ENCODE peak calls at places on chromosomes 11 and 22, in eight cellular contexts. R is naive B cell, I is fibroblast of the aortic adventitia, Y is T47D, K is ovary, T is NCI-H2081, M is heart left ventricle, Q is ELR. E is an unnamed sample.

GRCh38 chr22:35435201-35435712 is 35.3 kb downstream of the MCM5 start:
- DNase-seq in R (no peak), I (no peak), Y (no peak), K (no peak), T (no peak), M (no peak), Q (no peak), E (no peak)

GRCh38 chr11:22454461-22454860 is 116.3 kb downstream of the SLC17A6 start:
- DNase-seq in R (no peak), I (no peak), Y (no peak), K (no peak), T (peak; percentile 19), M (no peak), Q (no peak), E (no peak)

GRCh38 chr11:47571895-47572294 is 6.5 kb downstream of the PTPMT1 start:
- DNase-seq in R (no peak), I (peak; percentile 54), Y (no peak), K (no peak), T (no peak), M (no peak), Q (peak; percentile 83), E (no peak)

GRCh38 chr11:70054020-70054419 is 24.1 kb upstream of the ANO1 start:
- DNase-seq in R (no peak), I (no peak), Y (no peak), K (no peak), T (no peak), M (no peak), Q (no peak), E (no peak)

GRCh38 chr11:77199346-77199745 is 71.3 kb downstream of the MYO7A start:
- DNase-seq in R (no peak), I (no peak), Y (no peak), K (peak; percentile 18), T (no peak), M (no peak), Q (no peak), E (no peak)

GRCh38 chr22:45477366-45478107 is 25.1 kb upstream of the FBLN1 start:
- DNase-seq in R (no peak), I (no peak), Y (no peak), K (peak; percentile 42), T (no peak), M (no peak), Q (no peak), E (no peak)

GRCh38 chr11:103903005-103903404 is 133.4 kb upstream of the DDI1 start:
- DNase-seq in R (no peak), I (no peak), Y (no peak), K (no peak), T (no peak), M (no peak), Q (no peak), E (no peak)

GRCh38 chr11:19558189-19558986 is 154.2 kb upstream of the NAV2 start:
- DNase-seq in R (no peak), I (no peak), Y (no peak), K (no peak), T (no peak), M (no peak), Q (no peak), E (no peak)

GRCh38 chr22:47609653-47610052 is 847.2 kb downstream of the TBC1D22A start:
- DNase-seq in R (no peak), I (no peak), Y (no peak), K (no peak), T (no peak), M (peak; percentile 6), Q (no peak), E (no peak)

GRCh38 chr22:19937616-19938473 is 3.7 kb upstream of the COMT start:
- DNase-seq in R (no peak), I (peak; percentile 21), Y (no peak), K (no peak), T (no peak), M (no peak), Q (no peak), E (no peak)

GRCh38 chr22:19477321-19478085 is 1.5 kb downstream of the UFD1 start:
- DNase-seq in R (no peak), I (peak; percentile 45), Y (no peak), K (no peak), T (no peak), M (no peak), Q (peak; percentile 29), E (no peak)

GRCh38 chr22:46612904-46613605 is 7.1 kb upstream of the GRAMD4 start:
- DNase-seq in R (no peak), I (no peak), Y (no peak), K (no peak), T (no peak), M (peak; percentile 61), Q (no peak), E (peak; percentile 60)

GRCh38 chr11:85948884-85949283 is 93.7 kb downstream of the CCDC83 start:
- DNase-seq in R (no peak), I (no peak), Y (no peak), K (no peak), T (no peak), M (no peak), Q (no peak), E (no peak)

GRCh38 chr11:17206448-17206847 is 1.3 kb downstream of the PIK3C2A start:
- DNase-seq in R (no peak), I (no peak), Y (no peak), K (no peak), T (no peak), M (no peak), Q (no peak), E (no peak)

GRCh38 chr11:58832246-58832645 is 12.3 kb downstream of the GLYATL2 start:
- DNase-seq in R (no peak), I (peak; percentile 46), Y (no peak), K (no peak), T (no peak), M (no peak), Q (peak; percentile 57), E (no peak)

GRCh38 chr11:14578551-14578956 is 58.4 kb upstream of the PSMA1 start:
- DNase-seq in R (peak; percentile 85), I (peak; percentile 37), Y (no peak), K (no peak), T (no peak), M (no peak), Q (peak; percentile 47), E (peak; percentile 51)

GRCh38 chr11:116530705-116531104 is 242.1 kb downstream of the BUD13 start:
- DNase-seq in R (no peak), I (no peak), Y (no peak), K (no peak), T (no peak), M (no peak), Q (no peak), E (no peak)

E was measured in GDM1.